ENCODE peak calls at places on chromosomes 11 and 22, in four cellular contexts. D, B, Q and Z are unnamed samples.
A peak's percentile ranks its signal among the peaks of the same experiment; 100 is the strongest.

GRCh38 chr22:50604623-50605348 is 4.2 kb downstream of the MAPK8IP2 start:
- DNase-seq in Q (no peak), D (no peak), B (no peak), Z (no peak)

GRCh38 chr11:20388096-20389055 is 860 bp downstream of the PRMT3 start:
- DNase-seq in D (no peak), Q (no peak), B (peak; percentile 45), Z (no peak)

GRCh38 chr22:45504703-45505341 is 2.1 kb downstream of the FBLN1 start:
- DNase-seq in D (peak; percentile 95), Q (peak; percentile 54), B (peak; percentile 75), Z (peak; percentile 47)

GRCh38 chr11:105588001-105588400 is 21.9 kb upstream of the GRIA4 start:
- DNase-seq in B (peak; percentile 81), Q (no peak), D (no peak), Z (no peak)

GRCh38 chr11:117087446-117087845 is 10.8 kb downstream of the SIK3 start:
- DNase-seq in D (no peak), Q (no peak), B (no peak), Z (no peak)

GRCh38 chr11:134846776-134847722 is 435.0 kb upstream of the B3GAT1 start:
- DNase-seq in D (no peak), Q (no peak), B (no peak), Z (no peak)

GRCh38 chr22:32395107-32395506 is 16.9 kb downstream of the RTCB start:
- DNase-seq in Q (no peak), D (no peak), B (no peak), Z (no peak)

GRCh38 chr11:8959546-8960166 is 4.6 kb downstream of the TMEM9B start:
- DNase-seq in B (peak; percentile 87), Q (peak; percentile 77), D (peak; percentile 83), Z (peak; percentile 91)

GRCh38 chr11:295351-296205 is 3.7 kb downstream of the IFITM5 start:
- DNase-seq in B (no peak), D (no peak), Q (no peak), Z (no peak)

GRCh38 chr11:80443177-80443576 is 1002.3 kb upstream of the TENM4 start:
- DNase-seq in B (no peak), D (no peak), Q (no peak), Z (no peak)

GRCh38 chr11:105372214-105372613 is 232.6 kb upstream of the CARD18 start:
- DNase-seq in B (no peak), D (no peak), Q (no peak), Z (no peak)

GRCh38 chr11:1390603-1391164 is 950 bp downstream of the BRSK2 start:
- DNase-seq in D (peak; percentile 90), Q (peak; percentile 71), B (peak; percentile 55), Z (peak; percentile 65)

GRCh38 chr11:1574256-1575242 is 2.5 kb upstream of the DUSP8 start:
- DNase-seq in B (peak; percentile 74), Q (peak; percentile 82), D (peak; percentile 73), Z (peak; percentile 62)

GRCh38 chr11:84899740-84900139 is 727.4 kb downstream of the DLG2 start:
- DNase-seq in Q (no peak), D (peak; percentile 66), B (peak; percentile 41), Z (peak; percentile 87)

GRCh38 chr11:38356255-38356654 is 1758.2 kb upstream of the RAG2 start:
- DNase-seq in Q (no peak), B (no peak), D (no peak), Z (no peak)

GRCh38 chr11:61495801-61496601 is 12.5 kb upstream of the LRRC10B start:
- DNase-seq in Q (no peak), D (no peak), B (no peak), Z (no peak)

GRCh38 chr11:61491736-61492395 is 16.7 kb upstream of the LRRC10B start:
- DNase-seq in B (no peak), Q (no peak), D (no peak), Z (no peak)

GRCh38 chr11:61494341-61495038 is 14.1 kb upstream of the LRRC10B start:
- DNase-seq in B (no peak), D (no peak), Q (no peak), Z (no peak)

GRCh38 chr11:61496602-61497400 is 11.7 kb upstream of the LRRC10B start:
- DNase-seq in B (no peak), Q (no peak), D (no peak), Z (no peak)

GRCh38 chr11:61493832-61494231 is 14.7 kb upstream of the LRRC10B start:
- DNase-seq in D (no peak), Q (no peak), B (no peak), Z (no peak)
- H3K27me3 ChIP-seq in D (peaks cover 2% of the 10 kb centered on the region), Q (no peaks in the 10 kb centered on the region), B (no peaks in the 10 kb centered on the region), Z (peaks cover 4% of the 10 kb centered on the region)

DNA sequence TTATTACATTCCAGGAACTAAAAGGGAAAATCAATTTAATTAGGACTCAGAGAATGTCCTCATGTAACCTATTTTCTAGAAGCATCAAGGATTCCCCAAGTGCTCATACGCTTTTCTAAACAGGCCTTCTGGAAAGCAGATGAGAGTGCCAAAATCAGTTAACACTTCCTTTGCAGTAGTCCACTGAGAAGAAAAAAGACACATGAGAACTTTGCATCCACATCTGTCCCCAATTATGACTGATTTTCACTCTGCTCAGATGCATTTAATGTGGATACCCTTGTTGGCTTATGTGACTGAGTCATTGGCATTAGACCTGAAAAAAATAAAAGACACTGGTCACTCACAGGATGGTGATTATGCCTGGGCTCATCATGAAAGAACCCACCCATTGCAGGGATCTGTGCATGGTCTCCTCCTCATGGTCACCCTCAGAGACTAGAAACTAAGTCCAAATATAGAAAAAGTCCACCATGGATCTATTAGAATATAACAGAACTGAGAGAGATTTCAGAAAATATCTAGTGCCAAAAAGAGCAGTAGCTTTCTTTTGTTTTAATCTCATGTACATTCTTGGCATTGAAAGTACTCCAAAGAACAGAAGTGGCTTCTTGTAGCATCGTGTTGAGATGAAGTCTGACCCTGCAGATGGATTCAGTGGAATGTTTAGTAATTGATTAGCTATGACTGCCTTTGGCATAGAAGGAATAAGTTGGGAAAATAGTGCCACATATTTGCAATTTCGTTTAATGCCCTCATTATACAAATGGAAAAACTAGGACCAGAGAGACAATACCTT is 48.8 kb upstream of the FIBIN start:
- DNase-seq in Q (no peak), D (no peak), B (peak; percentile 77), Z (no peak)
- TF ChIP-seq EZH2phosphoT487 in Q (no peak), D (no peak), B (no peak), Z (no peak)

DNA sequence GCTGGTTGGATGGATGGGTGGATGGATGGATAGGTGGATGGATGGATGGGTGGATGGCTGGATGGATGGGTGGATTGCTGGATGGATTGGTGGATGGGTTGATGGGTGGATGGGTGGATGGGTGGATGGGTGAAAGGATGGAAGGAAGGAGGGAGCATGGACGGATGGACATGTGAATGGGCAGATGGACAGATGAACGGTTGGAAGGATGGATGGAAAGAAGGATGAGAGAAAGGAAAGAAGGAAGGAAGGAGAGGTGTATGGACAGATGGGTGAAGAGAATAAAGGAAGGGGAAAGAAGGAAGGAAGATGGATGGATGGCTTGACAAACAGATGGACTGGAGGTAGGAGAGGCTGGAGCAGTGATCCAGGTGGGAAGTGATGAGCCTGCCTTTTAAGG is 5.4 kb downstream of the FGF3 start:
- DNase-seq in Q (no peak), D (no peak), B (no peak), Z (no peak)
- H3K27me3 ChIP-seq in Q (peaks cover 47% of the 10 kb centered on the region), D (peaks cover 53% of the 10 kb centered on the region), B (peaks cover 34% of the 10 kb centered on the region), Z (peaks cover 42% of the 10 kb centered on the region)

DNA sequence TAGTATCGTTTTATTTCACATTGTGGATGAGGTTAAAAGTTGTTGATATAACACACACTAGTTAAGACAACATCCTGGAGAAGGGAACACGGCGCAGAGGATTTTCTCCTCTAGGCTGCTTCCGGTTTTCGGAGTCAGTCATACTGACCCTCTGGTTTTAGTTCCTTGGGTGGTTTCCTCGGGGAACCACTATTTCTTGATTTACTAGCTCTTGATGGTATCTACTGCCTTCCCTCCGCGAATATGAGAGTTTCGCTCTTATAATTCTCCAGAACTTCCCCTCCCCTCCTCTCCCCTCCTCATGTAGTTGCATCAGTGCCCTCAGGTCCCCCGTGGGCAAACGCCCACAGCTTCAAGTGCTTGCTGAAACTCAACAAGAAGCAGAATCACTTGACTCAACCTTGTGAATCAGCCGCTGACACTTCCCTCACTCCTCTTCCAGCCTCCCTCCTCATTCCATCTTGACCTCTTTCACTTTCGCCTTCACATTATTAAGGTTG is 15.9 kb upstream of the APOBEC3A start:
- DNase-seq in Q (no peak), D (peak; percentile 0), B (no peak), Z (no peak)
- TF ChIP-seq EZH2phosphoT487 in Q (no peak), D (no peak), B (no peak), Z (no peak)

GRCh38 chr11:33785609-33786008 is 11.3 kb upstream of the FBXO3 start:
- DNase-seq in Q (no peak), D (no peak), B (no peak), Z (no peak)

GRCh38 chr11:33790088-33790487 is 15.8 kb upstream of the FBXO3 start:
- DNase-seq in Q (no peak), D (no peak), B (no peak), Z (no peak)
- H3K27me3 ChIP-seq in Q (peaks cover 12% of the 10 kb centered on the region), D (peaks cover 13% of the 10 kb centered on the region), B (peaks cover 18% of the 10 kb centered on the region), Z (no peaks in the 10 kb centered on the region)

GRCh38 chr11:12683857-12684256 is 9.6 kb downstream of the TEAD1 start:
- DNase-seq in D (no peak), B (peak; percentile 60), Q (no peak), Z (no peak)
- TF ChIP-seq EZH2phosphoT487 in D (no peak), B (no peak), Q (no peak), Z (no peak)

GRCh38 chr11:129375731-129376657 is at the start of gene BARX2:
- DNase-seq in Q (peak; percentile 89), D (peak; percentile 91), B (peak; percentile 86), Z (peak; percentile 86)
- H3K27me3 ChIP-seq in Q (peaks cover 79% of the 10 kb centered on the region), D (peaks cover 100% of the 10 kb centered on the region), B (peaks cover 94% of the 10 kb centered on the region), Z (peaks cover 88% of the 10 kb centered on the region)

DNA sequence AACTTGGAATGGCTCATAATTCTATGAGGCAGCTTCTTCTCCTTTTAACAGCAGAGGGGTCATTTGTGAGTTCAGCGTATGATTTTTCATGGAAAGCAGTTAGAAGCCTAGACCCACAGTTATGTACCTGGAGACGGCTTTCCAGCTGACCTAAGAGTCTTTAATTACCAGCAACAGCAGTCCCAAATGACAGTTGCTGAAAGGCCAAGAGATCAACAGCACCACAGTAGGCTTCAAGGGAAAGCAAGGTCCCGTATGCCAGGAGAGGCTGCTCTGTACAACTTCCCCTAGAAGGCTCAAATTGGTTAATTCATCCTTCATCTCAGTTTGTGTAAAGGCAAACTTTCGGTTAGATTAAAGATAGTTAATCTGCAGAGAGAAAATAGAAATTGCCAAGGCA is 363.0 kb downstream of the SOX6 start:
- DNase-seq in D (peak; percentile 21), Q (no peak), B (no peak), Z (no peak)
- TF ChIP-seq EZH2phosphoT487 in D (no peak), Q (no peak), B (no peak), Z (no peak)

GRCh38 chr11:129374081-129374992 is 1.3 kb upstream of the BARX2 start:
- DNase-seq in B (peak; percentile 36), D (peak; percentile 58), Q (no peak), Z (peak; percentile 54)
- H3K27me3 ChIP-seq in B (peaks cover 96% of the 10 kb centered on the region), D (peaks cover 100% of the 10 kb centered on the region), Q (peaks cover 87% of the 10 kb centered on the region), Z (peaks cover 97% of the 10 kb centered on the region)

GRCh38 chr22:23219787-23220484 is 39.6 kb downstream of the BCR start:
- DNase-seq in Q (peak; percentile 54), D (no peak), B (peak; percentile 73), Z (no peak)
- TF ChIP-seq EZH2phosphoT487 in Q (no peak), D (no peak), B (no peak), Z (no peak)